ENCODE peak calls at places on chromosomes 12 and 14, in ten cellular contexts. K, P, R, X, M, C, F, J, G and L are unnamed samples.

GRCh38 chr12:1282670-1283361 is 291.8 kb downstream of the ERC1 start:
- DNase-seq in K (no peak), P (peak; percentile 9), R (peak; percentile 29), X (no peak), M (peak; percentile 47), C (peak; percentile 43), F (no peak), J (no peak), G (no peak), L (no peak)

GRCh38 chr14:69606258-69606657 is 5.1 kb upstream of the SUSD6 start:
- DNase-seq in K (no peak), P (peak; percentile 65), R (peak; percentile 20), X (no peak), M (no peak), C (no peak), F (no peak), J (no peak), G (no peak), L (no peak)

GRCh38 chr12:75722714-75723200 is 211.3 kb upstream of the KRR1 start:
- DNase-seq in K (peak; percentile 30), P (peak; percentile 56), R (peak; percentile 93), X (no peak), M (no peak), C (peak; percentile 82), F (no peak), J (peak; percentile 92), G (no peak), L (no peak)

GRCh38 chr12:54027442-54027786 is 826 bp upstream of the HOXC6 start:
- DNase-seq in K (no peak), P (no peak), R (no peak), X (no peak), M (no peak), C (no peak), F (no peak), J (no peak), G (peak; percentile 12), L (no peak)

GRCh38 chr12:105899589-105899988 is 239.2 kb downstream of the NUAK1 start:
- DNase-seq in K (no peak), P (no peak), R (no peak), X (no peak), M (no peak), C (no peak), F (no peak), J (no peak), G (no peak), L (no peak)

GRCh38 chr14:68211886-68212285 is 392.3 kb downstream of the RAD51B start:
- DNase-seq in K (no peak), P (no peak), R (no peak), X (no peak), M (no peak), C (no peak), F (no peak), J (no peak), G (no peak), L (no peak)

GRCh38 chr12:113062502-113063395 is 6.2 kb downstream of the DTX1 start:
- DNase-seq in K (no peak), P (no peak), R (no peak), X (no peak), M (no peak), C (no peak), F (no peak), J (no peak), G (no peak), L (no peak)

GRCh38 chr14:78446807-78447206 is 276.6 kb downstream of the NRXN3 start:
- DNase-seq in K (no peak), P (peak; percentile 43), R (peak; percentile 2), X (no peak), M (no peak), C (no peak), F (no peak), J (peak; percentile 0), G (no peak), L (no peak)

GRCh38 chr12:83389237-83389996 is 702.7 kb downstream of the TMTC2 start:
- DNase-seq in K (peak; percentile 46), P (peak; percentile 56), R (no peak), X (no peak), M (no peak), C (no peak), F (no peak), J (peak; percentile 3), G (no peak), L (no peak)

GRCh38 chr12:12070674-12071661 is at the start of gene BCL2L14:
- DNase-seq in K (peak; percentile 40), P (peak; percentile 52), R (no peak), X (no peak), M (no peak), C (no peak), F (no peak), J (peak; percentile 14), G (no peak), L (no peak)
- TF ChIP-seq CTCF in K (no peak), P (no peak), R (no peak), X (no peak), M (no peak), C (no peak), F (no peak), J (no peak), G (no peak), L (no peak)

DNA sequence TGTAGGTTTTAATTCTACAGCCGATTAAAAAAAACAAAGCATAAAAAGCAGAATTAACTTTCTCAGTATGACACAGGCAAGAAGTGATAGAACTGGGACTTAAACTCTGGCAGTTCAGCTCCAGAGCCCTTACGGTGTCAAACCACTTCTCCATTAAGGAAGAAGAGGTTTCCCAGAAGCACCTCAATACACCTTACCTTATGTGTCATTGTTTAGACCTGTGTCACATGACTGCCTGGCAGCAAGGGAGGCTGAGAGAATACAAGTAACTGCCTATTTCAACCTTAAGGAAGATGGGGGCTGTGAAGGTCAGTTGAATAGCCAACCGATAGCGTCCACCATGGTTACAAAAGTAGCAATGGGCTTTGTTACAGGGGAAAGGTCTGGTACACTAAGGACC is 54.6 kb upstream of the ARHGAP5 start:
- DNase-seq in K (no peak), P (no peak), R (no peak), X (no peak), M (no peak), C (no peak), F (no peak), J (peak; percentile 35), G (no peak), L (no peak)
- TF ChIP-seq CTCF in K (no peak), P (no peak), R (no peak), X (no peak), M (no peak), C (no peak), F (no peak), J (no peak), G (no peak), L (no peak)

DNA sequence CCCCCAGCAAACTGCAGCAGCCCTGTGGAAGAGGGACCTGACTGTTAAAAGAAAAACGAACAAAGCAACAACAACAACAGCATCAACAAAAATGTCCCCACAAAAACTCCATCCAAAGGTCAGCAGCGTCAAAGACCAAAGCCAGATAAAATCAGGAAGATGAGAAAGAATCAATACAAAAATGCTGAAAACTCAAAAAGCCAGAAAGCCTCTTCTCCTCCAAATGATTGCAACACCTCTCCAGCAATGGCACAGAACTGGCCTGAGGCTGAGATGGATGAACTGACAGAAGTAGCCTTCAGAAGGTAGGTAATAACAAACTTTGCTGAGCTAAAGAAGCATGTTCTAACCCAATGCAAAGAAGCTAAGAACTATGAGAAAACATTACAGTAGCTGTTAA is 45.4 kb upstream of the PPP4R3A start:
- DNase-seq in K (no peak), P (no peak), R (no peak), X (no peak), M (no peak), C (no peak), F (no peak), J (no peak), G (no peak), L (no peak)
- TF ChIP-seq CTCF in K (no peak), P (no peak), R (no peak), X (no peak), M (no peak), C (no peak), F (no peak), J (no peak), G (no peak), L (no peak)

DNA sequence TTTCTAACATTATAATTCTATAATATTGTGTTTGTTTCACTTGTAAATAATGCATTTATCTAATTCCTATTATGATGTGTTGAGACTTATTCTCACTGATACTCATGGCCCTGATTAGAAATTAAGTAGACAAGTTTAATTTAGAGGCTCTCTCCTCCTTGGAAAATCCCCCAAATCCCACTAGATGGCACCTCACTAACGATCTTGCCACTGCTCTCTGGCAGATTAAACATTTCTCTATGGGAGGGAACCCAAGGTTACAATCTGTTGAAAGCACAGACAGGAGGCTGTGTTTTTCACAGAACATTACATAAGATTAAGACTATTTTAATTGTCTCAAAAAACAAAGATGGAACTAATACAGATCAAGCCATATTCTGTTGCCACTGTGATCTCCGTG is 318.7 kb downstream of the LRFN5 start:
- DNase-seq in K (no peak), P (peak; percentile 39), R (peak; percentile 52), X (no peak), M (no peak), C (no peak), F (no peak), J (peak; percentile 43), G (no peak), L (no peak)
- TF ChIP-seq CTCF in K (no peak), P (peak; percentile 48), R (peak; percentile 2), X (no peak), M (no peak), C (no peak), F (peak; percentile 23), J (peak; percentile 35), G (no peak), L (no peak)

DNA sequence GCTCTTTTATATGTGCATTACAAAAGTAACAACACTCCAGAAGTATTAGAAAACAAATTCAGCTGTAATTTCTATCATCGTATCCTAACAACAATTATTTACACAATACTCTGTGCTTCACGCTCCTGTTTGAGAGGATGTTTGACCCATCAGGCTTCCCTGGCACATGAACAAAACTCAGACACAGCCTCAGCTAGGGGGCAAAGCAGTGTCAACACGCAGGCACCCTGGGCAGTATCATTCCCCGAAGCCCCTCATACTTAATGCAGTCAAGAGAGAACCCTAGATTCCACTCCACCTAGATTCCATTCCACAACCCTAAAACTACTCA is 15.4 kb downstream of the MANSC1 start:
- DNase-seq in K (no peak), P (no peak), R (no peak), X (no peak), M (no peak), C (no peak), F (no peak), J (no peak), G (no peak), L (no peak)
- TF ChIP-seq CTCF in K (no peak), P (no peak), R (no peak), X (no peak), M (no peak), C (peak; percentile 2), F (no peak), J (no peak), G (no peak), L (peak; percentile 14)

DNA sequence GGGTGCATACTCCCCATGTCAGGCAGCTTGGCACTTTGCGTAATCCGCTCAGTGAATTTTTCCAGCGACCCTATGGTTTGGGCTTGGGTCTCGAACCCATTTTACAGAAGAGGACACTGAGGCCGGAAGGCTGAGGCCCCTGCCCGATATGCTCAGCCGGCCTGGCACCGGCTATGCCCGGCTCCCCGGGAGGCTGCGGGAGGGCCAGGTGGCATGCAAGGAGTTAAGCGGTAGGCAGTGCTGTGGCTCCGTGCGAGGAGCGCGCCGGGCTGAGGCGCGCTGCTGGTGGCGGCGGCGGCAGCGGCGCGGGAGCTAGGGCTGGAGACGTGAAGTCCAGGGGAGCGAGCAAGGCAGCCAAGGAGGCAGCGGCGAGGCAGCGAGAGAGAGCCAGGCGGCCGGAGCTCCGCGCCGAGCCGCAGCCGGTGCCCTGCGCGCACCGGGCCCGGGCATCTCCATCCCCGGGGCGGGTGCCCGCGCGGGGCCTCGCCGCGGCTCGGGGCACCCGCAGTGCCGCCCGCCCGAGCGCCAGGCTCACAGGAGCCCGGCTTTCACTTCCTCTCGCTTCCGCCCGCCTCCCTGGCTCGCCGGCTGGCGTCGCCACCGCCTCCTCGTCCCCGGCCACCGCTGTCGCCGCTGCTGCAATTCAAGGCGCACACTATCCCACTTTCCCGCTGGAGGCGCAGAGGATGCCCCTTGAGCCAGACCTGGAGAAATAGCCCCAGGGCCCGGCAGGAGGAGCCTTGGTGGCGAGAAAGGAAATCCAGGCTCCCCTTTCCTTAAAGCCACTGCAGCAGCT is at the start of gene WSCD2:
- DNase-seq in K (no peak), P (peak; percentile 82), R (no peak), X (peak; percentile 75), M (peak; percentile 24), C (peak; percentile 16), F (no peak), J (no peak), G (peak; percentile 62), L (peak; percentile 26)
- TF ChIP-seq CTCF in K (no peak), P (peak; percentile 43), R (no peak), X (no peak), M (peak; percentile 45), C (peak; percentile 35), F (peak; percentile 0), J (no peak), G (no peak), L (no peak)